ENCODE peak calls at places on chromosomes 2 and 18, in nine cellular contexts. O, S, W, P, K, U, R, Q and F are unnamed samples.

GRCh38 chr2:16365391-16365790 is 300.2 kb downstream of the CYRIA start:
- DNase-seq in O (no peak), S (no peak), W (no peak), P (no peak), K (no peak), U (no peak), R (no peak), Q (no peak), F (no peak)

GRCh38 chr2:197322729-197323720 is 12.4 kb upstream of the ANKRD44 start:
- DNase-seq in O (no peak), S (no peak), W (no peak), P (no peak), K (no peak), U (no peak), R (no peak), Q (no peak), F (peak; percentile 46)

GRCh38 chr2:18047114-18047695 is 168.7 kb downstream of the KCNS3 start:
- DNase-seq in O (no peak), S (no peak), W (no peak), P (no peak), K (no peak), U (no peak), R (no peak), Q (no peak), F (no peak)

GRCh38 chr2:207282916-207283315 is 117.2 kb upstream of the KLF7 start:
- DNase-seq in O (no peak), S (no peak), W (no peak), P (no peak), K (peak; percentile 29), U (no peak), R (no peak), Q (no peak), F (no peak)

GRCh38 chr18:77400561-77400960 is 150.9 kb downstream of the GALR1 start:
- DNase-seq in O (no peak), S (no peak), W (no peak), P (no peak), K (no peak), U (no peak), R (no peak), Q (no peak), F (no peak)

GRCh38 chr18:48832961-48833700 is 117.6 kb downstream of the SMAD7 start:
- DNase-seq in O (no peak), S (no peak), W (peak; percentile 89), P (peak; percentile 67), K (peak; percentile 74), U (peak; percentile 74), R (peak; percentile 73), Q (peak; percentile 57), F (no peak)

GRCh38 chr2:112730791-112731190 is 10.0 kb downstream of the NT5DC4 start:
- DNase-seq in O (no peak), S (no peak), W (no peak), P (no peak), K (no peak), U (no peak), R (no peak), Q (no peak), F (no peak)

GRCh38 chr18:73006331-73006730 is 138.5 kb upstream of the NETO1 start:
- DNase-seq in O (no peak), S (no peak), W (no peak), P (no peak), K (no peak), U (no peak), R (no peak), Q (no peak), F (no peak)

GRCh38 chr2:127695491-127696472 is 5.5 kb upstream of the SFT2D3 start:
- DNase-seq in O (peak; percentile 15), S (peak; percentile 36), W (peak; percentile 74), P (peak; percentile 40), K (peak; percentile 69), U (peak; percentile 58), R (no peak), Q (peak; percentile 89), F (peak; percentile 56)

GRCh38 chr2:175793649-175794048 is 208.4 kb downstream of the LNPK start:
- DNase-seq in O (no peak), S (no peak), W (no peak), P (no peak), K (no peak), U (no peak), R (no peak), Q (no peak), F (no peak)

GRCh38 chr18:79401494-79402208 is 5.9 kb downstream of the NFATC1 start:
- DNase-seq in O (no peak), S (no peak), W (peak; percentile 60), P (no peak), K (no peak), U (no peak), R (peak; percentile 45), Q (no peak), F (peak; percentile 35)

GRCh38 chr18:346607-347006 is 78.8 kb upstream of the THOC1 start:
- DNase-seq in O (no peak), S (no peak), W (no peak), P (no peak), K (no peak), U (no peak), R (no peak), Q (no peak), F (no peak)

GRCh38 chr2:29222381-29223179 is 107.4 kb downstream of the CLIP4 start:
- DNase-seq in O (no peak), S (no peak), W (no peak), P (no peak), K (no peak), U (no peak), R (no peak), Q (no peak), F (no peak)

GRCh38 chr2:224145751-224146355 is 106.8 kb upstream of the SERPINE2 start:
- DNase-seq in O (no peak), S (no peak), W (peak; percentile 52), P (peak; percentile 80), K (peak; percentile 88), U (peak; percentile 58), R (no peak), Q (peak; percentile 36), F (no peak)

GRCh38 chr2:2573658-2574293 is 242.7 kb upstream of the MYT1L start:
- DNase-seq in O (no peak), S (no peak), W (no peak), P (no peak), K (no peak), U (no peak), R (no peak), Q (no peak), F (no peak)

GRCh38 chr2:12824304-12824761 is 107.6 kb downstream of the TRIB2 start:
- DNase-seq in O (no peak), S (no peak), W (peak; percentile 73), P (peak; percentile 44), K (peak; percentile 76), U (no peak), R (no peak), Q (peak; percentile 58), F (no peak)

GRCh38 chr2:236338495-236339184 is 74.4 kb upstream of the ASB18 start:
- DNase-seq in O (no peak), S (no peak), W (no peak), P (no peak), K (peak; percentile 68), U (no peak), R (peak; percentile 59), Q (peak; percentile 72), F (no peak)

GRCh38 chr2:174117951-174118930 is 130.1 kb downstream of the OLA1 start:
- DNase-seq in O (no peak), S (no peak), W (no peak), P (peak; percentile 89), K (peak; percentile 53), U (no peak), R (no peak), Q (no peak), F (no peak)

GRCh38 chr18:49968649-49969309 is 155.4 kb upstream of the ACAA2 start:
- DNase-seq in O (no peak), S (no peak), W (no peak), P (no peak), K (no peak), U (no peak), R (no peak), Q (no peak), F (no peak)

GRCh38 chr2:30404354-30405265 is 42.4 kb upstream of the LCLAT1 start:
- DNase-seq in O (no peak), S (no peak), W (no peak), P (peak; percentile 82), K (peak; percentile 45), U (no peak), R (no peak), Q (peak; percentile 54), F (no peak)
- H3K27ac ChIP-seq in O (no peak overlapping the region), S (no peak overlapping the region), W (no peak overlapping the region), P (peak overlapping the region; percentile 47), K (no peak overlapping the region), U (peak overlapping the region; percentile 51), R (peak overlapping the region; percentile 60), Q (peak overlapping the region; percentile 24), F (no peak overlapping the region)

GRCh38 chr2:38522754-38523349 is 79.9 kb downstream of the HNRNPLL start:
- DNase-seq in O (no peak), S (no peak), W (no peak), P (no peak), K (no peak), U (no peak), R (no peak), Q (no peak), F (no peak)
- H3K9me3 ChIP-seq in O (no peaks in the 10 kb centered on the region), S (no peaks in the 10 kb centered on the region), W (no peaks in the 10 kb centered on the region), P (no peaks in the 10 kb centered on the region), K (no peaks in the 10 kb centered on the region), U (no peaks in the 10 kb centered on the region), R (no peaks in the 10 kb centered on the region), Q (no peaks in the 10 kb centered on the region), F (no peaks in the 10 kb centered on the region)

GRCh38 chr2:161415041-161415440 is 1.1 kb upstream of the TBR1 start:
- DNase-seq in O (no peak), S (no peak), W (no peak), P (no peak), K (no peak), U (no peak), R (no peak), Q (no peak), F (no peak)

GRCh38 chr2:161414385-161415040 is 1.6 kb upstream of the TBR1 start:
- DNase-seq in O (no peak), S (no peak), W (peak; percentile 53), P (peak; percentile 11), K (peak; percentile 53), U (peak; percentile 22), R (no peak), Q (peak; percentile 38), F (no peak)

GRCh38 chr2:161416633-161417427 is 733 bp downstream of the TBR1 start:
- DNase-seq in O (no peak), S (no peak), W (no peak), P (no peak), K (no peak), U (no peak), R (no peak), Q (no peak), F (no peak)

GRCh38 chr2:161416294-161416632 is at the start of gene TBR1:
- DNase-seq in O (no peak), S (no peak), W (no peak), P (no peak), K (no peak), U (no peak), R (no peak), Q (no peak), F (no peak)

GRCh38 chr2:161415467-161416293 is 417 bp upstream of the TBR1 start:
- DNase-seq in O (no peak), S (no peak), W (no peak), P (no peak), K (no peak), U (no peak), R (no peak), Q (no peak), F (no peak)
- H3K4me3 ChIP-seq in O (peak overlapping the region; percentile 46), S (peak overlapping the region; percentile 1), W (no peak overlapping the region), P (no peak overlapping the region), K (no peak overlapping the region), U (no peak overlapping the region), R (peak overlapping the region; percentile 52), Q (no peak overlapping the region), F (peak overlapping the region; percentile 74)

GRCh38 chr2:231334981-231335380 is 60.5 kb upstream of the B3GNT7 start:
- DNase-seq in O (no peak), S (no peak), W (no peak), P (no peak), K (no peak), U (no peak), R (no peak), Q (no peak), F (no peak)
- H3K27ac ChIP-seq in O (no peak overlapping the region), S (no peak overlapping the region), W (no peak overlapping the region), P (no peak overlapping the region), K (peak overlapping the region; percentile 60), U (no peak overlapping the region), R (no peak overlapping the region), Q (no peak overlapping the region), F (no peak overlapping the region)